ENCODE peak calls at places on chromosomes 3 and 15, in seven cellular contexts. B is astrocyte; D is fibroblast of lung; T is Peyer's patch; K is CD8-positive, alpha-beta memory T cell; W is heart right ventricle; U is stomach. I is an unnamed sample. For H3K4me1, the result is how much of the 10 kb centered on the place peaks cover.

GRCh38 chr3:55547086-55547666 is 60.1 kb upstream of the WNT5A start:
- DNase-seq in B (no peak), D (no peak), T (no peak), K (no peak), W (no peak), U (no peak), I (no peak)

GRCh38 chr3:170046269-170047132 is 8.7 kb downstream of the GPR160 start:
- DNase-seq in B (no peak), D (no peak), T (no peak), K (no peak), W (no peak), U (no peak), I (no peak)

GRCh38 chr3:181300033-181300432 is 310.5 kb upstream of the DNAJC19 start:
- DNase-seq in B (no peak), D (no peak), T (no peak), K (no peak), W (no peak), U (no peak), I (no peak)

GRCh38 chr3:111890051-111890580 is 31.1 kb downstream of the PHLDB2 start:
- DNase-seq in B (peak), D (peak), T (no peak), K (no peak), W (no peak), U (no peak), I (no peak)

GRCh38 chr3:178510496-178510895 is 25.7 kb upstream of the KCNMB2 start:
- DNase-seq in B (no peak), D (no peak), T (no peak), K (no peak), W (no peak), U (no peak), I (no peak)

GRCh38 chr3:95327478-95327877 is 1264.6 kb downstream of the NSUN3 start:
- DNase-seq in B (no peak), D (no peak), T (no peak), K (no peak), W (no peak), U (no peak), I (no peak)

GRCh38 chr15:62223020-62223419 is 57.9 kb upstream of the C2CD4B start:
- DNase-seq in B (no peak), D (no peak), T (no peak), K (no peak), W (no peak), U (no peak), I (no peak)

GRCh38 chr3:8485943-8486342 is 15.7 kb upstream of the LMCD1 start:
- DNase-seq in B (no peak), D (no peak), T (no peak), K (no peak), W (no peak), U (no peak), I (no peak)

GRCh38 chr3:52015431-52016256 is 19.9 kb upstream of the RPL29 start:
- DNase-seq in B (no peak), D (no peak), T (no peak), K (no peak), W (no peak), U (no peak), I (no peak)

GRCh38 chr3:46712191-46713047 is 5.2 kb downstream of the PRSS50 start:
- DNase-seq in B (no peak), D (no peak), T (peak), K (no peak), W (no peak), U (no peak), I (no peak)

GRCh38 chr3:16668776-16669545 is 63.7 kb upstream of the DAZL start:
- DNase-seq in B (no peak), D (no peak), T (no peak), K (no peak), W (no peak), U (no peak), I (no peak)

GRCh38 chr3:124115279-124115678 is 123.4 kb upstream of the ROPN1 start:
- DNase-seq in B (no peak), D (no peak), T (no peak), K (no peak), W (no peak), U (no peak), I (no peak)

GRCh38 chr3:132189601-132190000 is 127.6 kb upstream of the ACP3 start:
- DNase-seq in B (no peak), D (no peak), T (no peak), K (no peak), W (no peak), U (no peak), I (no peak)

GRCh38 chr3:192957441-192957951 is 39.8 kb upstream of the MB21D2 start:
- DNase-seq in B (peak), D (peak), T (peak), K (no peak), W (peak), U (no peak), I (no peak)

GRCh38 chr3:29286841-29287240 is 6.0 kb downstream of the RBMS3 start:
- DNase-seq in B (peak), D (peak), T (no peak), K (no peak), W (no peak), U (no peak), I (no peak)

GRCh38 chr3:155233213-155233612 is 60.3 kb downstream of the STRIT1 start:
- DNase-seq in B (peak), D (peak), T (no peak), K (no peak), W (peak), U (peak), I (no peak)
- H3K4me3 ChIP-seq in B (no peak), D (no peak), T (no peak), K (no peak), W (no peak), U (no peak), I (no peak)

DNA sequence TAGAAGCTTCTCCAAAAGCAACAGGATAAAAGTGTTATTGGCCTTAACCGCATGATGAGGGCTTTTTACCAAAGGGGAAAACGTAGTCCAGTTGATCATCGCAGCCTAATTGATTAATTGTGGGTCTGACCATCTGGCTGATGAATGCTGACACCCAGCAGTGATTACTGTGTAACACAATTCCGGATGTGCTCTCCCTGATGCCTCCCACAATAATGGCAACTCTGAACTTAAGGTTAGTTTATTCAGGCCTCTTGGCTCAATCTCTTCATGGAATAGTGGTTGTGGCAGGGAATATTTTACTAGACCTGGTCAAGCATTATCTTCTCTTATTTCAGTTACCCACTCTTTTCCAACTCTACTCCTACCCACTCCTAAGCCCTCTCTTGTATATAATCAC is 332.9 kb downstream of the TIGIT start:
- DNase-seq in B (peak), D (peak), T (no peak), K (no peak), W (no peak), U (no peak), I (no peak)
- H3K4me1 ChIP-seq in B (under half), D (under half), T (under half), K (under half), W (under half), U (under half), I (under half)

DNA sequence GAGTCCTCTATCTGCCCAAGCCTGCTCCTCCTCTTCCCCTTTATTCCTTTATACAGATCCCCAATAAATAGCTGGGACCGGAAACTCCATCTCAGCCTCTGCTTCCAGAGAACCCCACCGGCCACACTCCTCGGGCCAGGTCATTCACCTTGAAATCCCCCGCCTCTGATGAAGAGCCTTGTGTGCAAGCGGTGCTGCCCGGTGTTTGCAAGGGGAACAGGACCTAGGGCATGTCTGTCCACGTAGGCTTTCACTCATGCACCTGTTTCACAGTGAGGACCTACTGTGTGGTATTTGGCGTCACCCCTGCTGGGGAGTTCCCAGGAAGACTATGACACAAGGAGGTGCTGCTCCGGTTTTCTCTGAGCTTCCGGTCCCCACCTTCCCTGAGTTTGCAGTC is 54.0 kb downstream of the WNT7A start:
- DNase-seq in B (no peak), D (no peak), T (no peak), K (no peak), W (no peak), U (no peak), I (no peak)
- H3K27ac ChIP-seq in B (no peak), D (no peak), T (no peak), K (no peak), W (no peak), U (no peak), I (no peak)

DNA sequence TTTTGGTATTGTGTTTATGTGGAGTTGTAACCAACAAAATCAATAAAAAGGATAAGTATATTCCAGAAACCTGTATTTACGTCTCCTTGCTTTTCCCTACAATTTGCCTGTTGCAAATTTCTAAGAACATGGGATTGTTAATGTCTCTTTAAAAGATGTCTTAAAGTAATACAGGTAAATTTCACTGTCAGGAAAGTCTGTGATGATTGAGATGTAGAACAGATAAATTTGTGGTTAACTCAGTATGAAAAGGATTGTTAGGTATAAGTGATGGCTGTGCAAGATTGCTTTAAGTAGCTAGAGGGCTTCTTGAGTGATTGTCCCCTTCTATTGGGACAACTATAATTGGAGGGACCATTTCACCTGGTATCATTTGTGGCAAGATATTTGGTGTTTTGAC is 6.8 kb downstream of the PTPRG start:
- DNase-seq in B (no peak), D (no peak), T (no peak), K (no peak), W (no peak), U (no peak), I (no peak)
- H3K4me3 ChIP-seq in B (no peak), D (no peak), T (no peak), K (no peak), W (no peak), U (no peak), I (no peak)

GRCh38 chr3:126678691-126679317 is 23.9 kb upstream of the TXNRD3 start:
- DNase-seq in B (no peak), D (no peak), T (peak), K (no peak), W (no peak), U (no peak), I (no peak)

GRCh38 chr3:126679318-126679751 is 24.4 kb upstream of the TXNRD3 start:
- DNase-seq in B (peak), D (peak), T (peak), K (peak), W (peak), U (peak), I (peak)

GRCh38 chr3:126679831-126680677 is 24.0 kb upstream of the CHCHD6 start:
- DNase-seq in B (no peak), D (no peak), T (no peak), K (no peak), W (no peak), U (no peak), I (no peak)

GRCh38 chr3:126676919-126677705 is 22.2 kb upstream of the TXNRD3 start:
- DNase-seq in B (no peak), D (peak), T (no peak), K (no peak), W (no peak), U (no peak), I (no peak)

DNA sequence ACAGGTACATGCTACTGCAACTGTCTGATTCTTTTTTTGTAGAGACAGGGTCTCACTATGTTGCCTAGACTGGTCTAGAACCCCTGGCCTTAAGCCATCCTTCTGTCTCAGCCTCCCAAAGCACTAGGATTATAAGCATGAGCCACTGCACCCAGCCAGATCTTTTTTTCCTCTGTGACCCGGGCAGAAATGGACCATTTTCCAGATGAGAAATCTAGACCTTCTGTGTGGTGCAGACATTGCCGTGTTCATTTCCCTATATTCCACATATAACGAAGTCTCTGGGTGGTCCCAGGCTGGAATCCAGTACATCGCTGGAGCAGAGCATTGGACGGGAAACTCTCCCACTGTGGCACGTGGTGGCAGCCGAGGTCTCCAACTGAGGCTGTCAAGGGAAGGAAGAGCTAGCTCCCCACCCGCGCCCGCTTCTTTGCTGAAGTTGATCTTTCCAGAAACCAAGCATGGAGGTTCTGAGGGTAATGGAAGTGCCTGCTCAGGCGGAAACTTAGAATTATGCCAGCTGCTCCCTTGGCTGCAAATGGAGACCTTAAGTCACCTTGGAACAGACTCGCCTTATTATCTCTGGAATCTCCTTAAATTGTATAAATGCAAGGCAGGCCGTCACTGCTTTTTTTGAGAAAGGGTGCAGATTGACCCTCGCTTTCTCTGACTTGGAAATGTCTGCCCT is 23.1 kb upstream of the TXNRD3 start:
- DNase-seq in B (no peak), D (no peak), T (no peak), K (no peak), W (no peak), U (no peak), I (no peak)
- H3K4me1 ChIP-seq in B (under half), D (under half), T (under half), K (under half), W (under half), U (under half), I (under half)

GRCh38 chr15:58924326-58924725 is 9.2 kb downstream of the SLTM start:
- DNase-seq in B (no peak), D (peak), T (no peak), K (no peak), W (no peak), U (no peak), I (no peak)

GRCh38 chr15:58923696-58924300 is 9.7 kb downstream of the SLTM start:
- DNase-seq in B (no peak), D (no peak), T (no peak), K (no peak), W (no peak), U (no peak), I (no peak)

GRCh38 chr15:58921267-58921666 is 12.2 kb downstream of the SLTM start:
- DNase-seq in B (no peak), D (no peak), T (no peak), K (no peak), W (no peak), U (no peak), I (no peak)

GRCh38 chr15:58926823-58927222 is 6.7 kb downstream of the SLTM start:
- DNase-seq in B (no peak), D (no peak), T (no peak), K (no peak), W (no peak), U (no peak), I (no peak)

GRCh38 chr15:58923284-58923683 is 10.2 kb downstream of the SLTM start:
- DNase-seq in B (no peak), D (no peak), T (no peak), K (no peak), W (no peak), U (no peak), I (no peak)
- H3K27ac ChIP-seq in B (no peak), D (peak), T (no peak), K (no peak), W (no peak), U (peak), I (no peak)

GRCh38 chr15:33194704-33195261 is at the start of gene FMN1:
- DNase-seq in B (peak), D (peak), T (peak), K (peak), W (peak), U (peak), I (peak)

GRCh38 chr15:33191641-33192040 is 2.9 kb downstream of the FMN1 start:
- DNase-seq in B (no peak), D (no peak), T (no peak), K (no peak), W (no peak), U (no peak), I (no peak)

GRCh38 chr15:33195283-33195682 is 769 bp upstream of the FMN1 start:
- DNase-seq in B (no peak), D (no peak), T (no peak), K (no peak), W (no peak), U (no peak), I (no peak)

GRCh38 chr15:33197636-33198035 is 3.1 kb upstream of the FMN1 start:
- DNase-seq in B (no peak), D (no peak), T (no peak), K (no peak), W (no peak), U (no peak), I (no peak)

DNA sequence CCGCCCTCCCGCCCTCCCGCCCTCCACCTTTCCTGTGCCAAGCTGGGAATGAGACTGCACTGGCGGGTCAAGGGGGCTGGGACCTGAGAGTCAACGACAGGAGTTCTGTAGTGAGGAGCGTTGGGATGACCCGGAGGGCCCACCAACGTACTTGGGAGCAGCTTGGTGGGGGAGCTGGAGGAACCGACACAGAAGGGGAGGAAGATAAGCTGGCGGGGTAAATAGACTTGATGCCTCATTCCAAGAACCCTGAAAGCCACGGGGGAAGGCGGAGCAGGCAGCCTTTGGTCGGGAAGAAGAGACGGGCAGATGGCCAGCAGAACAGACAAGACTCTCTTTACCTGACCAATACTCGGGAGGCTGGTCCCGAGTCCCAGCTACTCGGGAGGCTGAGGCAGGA is 277 bp downstream of the FMN1 start:
- DNase-seq in B (no peak), D (peak), T (peak), K (no peak), W (no peak), U (no peak), I (no peak)
- H3K4me3 ChIP-seq in B (peak), D (peak), T (peak), K (peak), W (peak), U (peak), I (peak)

I was measured in effector memory CD4-positive, alpha-beta T cell.